ENCODE peak calls at places on chromosomes 5 and 9, in eight cellular contexts. B is astrocyte of the spinal cord, S is HCT116, V is A549, K is lower lobe of right lung, J is heart right ventricle, O is tibial nerve, I is stomach. E is an unnamed sample.
A peak's percentile ranks its signal among the peaks of the same experiment; 100 is the strongest.

GRCh38 chr9:21454149-21454548 is 13.9 kb downstream of the IFNA1 start:
- DNase-seq in I (no peak), K (no peak), O (no peak), J (no peak), S (no peak), V (no peak), B (peak; percentile 44), E (no peak)

GRCh38 chr5:14870347-14871083 is 1.1 kb downstream of the ANKH start:
- DNase-seq in K (no peak), V (no peak), S (no peak), B (no peak), J (peak; percentile 39), O (no peak), I (peak; percentile 31), E (no peak)

GRCh38 chr5:125450803-125451202 is 704.4 kb upstream of the ZNF608 start:
- DNase-seq in B (no peak), I (no peak), O (no peak), J (no peak), V (no peak), K (no peak), S (no peak), E (no peak)

GRCh38 chr5:67208403-67208802 is 11.8 kb upstream of the CD180 start:
- DNase-seq in V (no peak), J (no peak), K (no peak), B (no peak), S (no peak), I (no peak), O (no peak), E (no peak)

GRCh38 chr5:150670275-150670960 is 9.4 kb downstream of the MYOZ3 start:
- DNase-seq in V (no peak), K (no peak), I (no peak), O (no peak), J (no peak), B (no peak), S (no peak), E (no peak)

GRCh38 chr5:119270955-119271757 is 84.7 kb upstream of the TNFAIP8 start:
- DNase-seq in V (no peak), K (no peak), O (no peak), J (no peak), B (no peak), S (no peak), I (peak; percentile 57), E (no peak)

GRCh38 chr5:139243425-139243965 is 45.3 kb upstream of the SIL1 start:
- DNase-seq in K (no peak), J (no peak), B (no peak), O (no peak), V (no peak), I (no peak), S (no peak), E (peak; percentile 92)

GRCh38 chr5:120546922-120547321 is 82.8 kb downstream of the PRR16 start:
- DNase-seq in B (no peak), V (no peak), J (no peak), I (no peak), K (no peak), O (no peak), S (no peak), E (no peak)

GRCh38 chr5:169116961-169117461 is 183.9 kb downstream of the SLIT3 start:
- DNase-seq in B (no peak), O (no peak), K (no peak), V (no peak), J (no peak), I (no peak), S (no peak), E (no peak)

GRCh38 chr9:109733690-109734089 is 46.3 kb upstream of the PALM2AKAP2 start:
- DNase-seq in I (no peak), K (no peak), B (peak; percentile 62), S (no peak), J (no peak), O (no peak), V (no peak), E (no peak)

GRCh38 chr5:65611524-65611923 is 12.6 kb downstream of the TRIM23 start:
- DNase-seq in I (no peak), K (no peak), V (no peak), O (no peak), J (no peak), S (no peak), B (no peak), E (no peak)

GRCh38 chr9:131719262-131719908 is 20.5 kb downstream of the RAPGEF1 start:
- DNase-seq in I (no peak), O (no peak), K (no peak), J (no peak), V (no peak), B (no peak), S (no peak), E (no peak)

GRCh38 chr5:2133080-2133479 is 250.4 kb upstream of the IRX4 start:
- DNase-seq in I (no peak), K (no peak), J (no peak), S (no peak), V (no peak), O (no peak), B (no peak), E (no peak)

GRCh38 chr9:135702002-135702721 is at the start of gene KCNT1:
- DNase-seq in V (peak; percentile 94), O (peak; percentile 36), I (peak; percentile 46), B (peak; percentile 27), J (peak; percentile 60), K (no peak), S (no peak), E (no peak)

DNA sequence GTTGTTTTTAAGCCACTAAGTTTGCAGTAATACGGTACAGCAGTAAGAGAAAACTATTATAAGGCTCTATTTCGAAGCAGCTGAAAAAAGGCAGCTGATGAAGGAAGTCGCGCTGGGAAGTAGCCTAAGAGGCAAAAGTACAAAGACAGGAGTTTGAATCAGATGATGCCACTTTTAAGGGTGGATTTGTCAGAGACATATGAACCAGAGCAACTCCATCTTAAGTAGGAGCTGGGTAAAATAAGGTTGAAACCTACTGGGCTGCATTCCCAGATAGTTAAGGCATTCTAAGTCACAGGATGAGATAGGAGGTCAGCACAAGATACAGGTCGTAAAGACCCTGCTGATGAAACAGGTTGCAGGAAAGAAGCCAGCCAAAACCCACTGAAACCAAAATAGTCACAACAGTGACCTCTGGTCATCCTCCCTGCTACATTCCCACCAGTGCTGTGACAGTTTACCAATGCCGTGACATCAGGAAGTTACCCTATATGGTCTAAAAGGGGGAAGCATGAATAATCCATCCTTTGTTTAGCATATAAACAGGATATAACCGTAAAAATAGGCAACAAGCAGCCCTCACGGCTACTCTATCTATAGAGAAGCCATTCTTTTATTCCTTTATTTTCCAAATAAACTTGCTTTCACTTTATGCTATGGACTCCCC is 91.8 kb upstream of the PRSS3 start:
- DNase-seq in K (no peak), O (no peak), I (no peak), V (no peak), S (no peak), B (no peak), J (no peak), E (no peak)
- H3K4me3 ChIP-seq in K (no peak overlapping the region), O (no peak overlapping the region), I (no peak overlapping the region), V (no peak overlapping the region), S (no peak overlapping the region), B (no peak overlapping the region), J (no peak overlapping the region), E (no peak overlapping the region)

GRCh38 chr9:12819436-12820185 is 44.8 kb downstream of the LURAP1L start:
- DNase-seq in B (no peak), V (no peak), S (peak; percentile 28), I (no peak), J (no peak), K (no peak), O (peak; percentile 8), E (no peak)
- TF ChIP-seq CTCF in B (peak; percentile 40), V (peak; percentile 30), S (peak; percentile 68), I (no peak), J (peak; percentile 23), K (peak; percentile 41), O (no peak), E (peak; percentile 44)

GRCh38 chr5:94431696-94432095 is 186.7 kb downstream of the KIAA0825 start:
- DNase-seq in V (no peak), J (no peak), S (no peak), K (no peak), O (no peak), B (no peak), I (no peak), E (no peak)

GRCh38 chr5:94429566-94429965 is 188.8 kb downstream of the KIAA0825 start:
- DNase-seq in S (no peak), B (no peak), J (no peak), K (no peak), I (no peak), O (no peak), V (no peak), E (no peak)

GRCh38 chr5:94432499-94432898 is 185.9 kb downstream of the KIAA0825 start:
- DNase-seq in S (no peak), V (no peak), J (no peak), B (peak; percentile 65), K (no peak), O (peak; percentile 32), I (no peak), E (no peak)

GRCh38 chr5:94433393-94434149 is 184.8 kb downstream of the KIAA0825 start:
- DNase-seq in V (no peak), K (no peak), B (peak; percentile 71), I (peak; percentile 54), S (peak; percentile 73), J (no peak), O (peak; percentile 49), E (no peak)
- H3K4me3 ChIP-seq in V (no peak overlapping the region), K (no peak overlapping the region), B (no peak overlapping the region), I (no peak overlapping the region), S (peak overlapping the region; percentile 8), J (no peak overlapping the region), O (no peak overlapping the region), E (no peak overlapping the region)

GRCh38 chr5:179271301-179271650 is 74.0 kb downstream of the ADAMTS2 start:
- DNase-seq in B (no peak), V (no peak), K (peak; percentile 44), S (no peak), J (no peak), I (no peak), O (no peak), E (no peak)

GRCh38 chr5:179272326-179273073 is 72.8 kb downstream of the ADAMTS2 start:
- DNase-seq in S (no peak), V (no peak), J (no peak), B (no peak), O (no peak), I (no peak), K (peak; percentile 39), E (no peak)

GRCh38 chr5:179270581-179271300 is 74.5 kb downstream of the ADAMTS2 start:
- DNase-seq in J (no peak), B (no peak), K (peak; percentile 46), S (no peak), V (no peak), I (no peak), O (no peak), E (no peak)

GRCh38 chr5:179273074-179273435 is 72.2 kb downstream of the ADAMTS2 start:
- DNase-seq in S (no peak), I (no peak), V (no peak), O (no peak), J (no peak), K (peak; percentile 39), B (no peak), E (no peak)

DNA sequence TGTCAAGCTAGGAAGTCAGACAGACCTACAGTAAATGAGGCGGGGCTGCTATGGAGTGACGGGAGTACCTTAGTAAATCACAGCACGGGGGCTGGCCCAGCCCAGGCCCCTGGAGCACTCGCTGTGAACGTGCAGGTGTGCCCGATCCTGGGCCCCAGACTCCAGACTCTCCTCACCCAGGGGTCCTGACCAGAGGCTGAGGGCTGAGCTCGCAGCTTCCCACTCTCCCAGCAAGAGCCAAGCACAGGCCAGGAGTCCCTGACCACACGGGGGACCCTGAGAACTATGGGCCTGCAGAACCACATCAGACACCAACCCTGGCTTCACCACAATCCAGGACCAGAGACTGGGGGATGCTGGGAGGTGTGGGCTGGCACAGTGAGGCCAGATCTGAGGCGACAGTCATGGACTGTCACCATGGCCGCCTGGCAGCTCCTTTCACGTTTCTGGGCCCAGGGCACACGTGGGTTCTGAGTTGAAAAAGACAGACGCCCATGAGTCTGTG is 73.4 kb downstream of the ADAMTS2 start:
- DNase-seq in K (peak; percentile 28), I (no peak), V (no peak), J (no peak), S (no peak), O (no peak), B (no peak), E (no peak)
- TF ChIP-seq CTCF in K (no peak), I (no peak), V (no peak), J (no peak), S (no peak), O (no peak), B (no peak), E (no peak)